ENCODE peak calls at places on chromosome 21, in five cellular contexts. One of them, this sample, is unnamed.
A peak's percentile ranks its signal among the peaks of the same experiment; 100 is the strongest.

GRCh38 chr21:38486221-38486620 is 12.1 kb downstream of the ERG start:
- DNase-seq in astrocyte of the cerebellum: no peak
- DNase-seq in neuronal stem cell: no peak
- DNase-seq in fibroblast of mammary gland: no peak
- DNase-seq in fibroblast of villous mesenchyme: peak; percentile 9
- DNase-seq in this sample: no peak

GRCh38 chr21:39073063-39073462 is 110.2 kb downstream of the PSMG1 start:
- DNase-seq in astrocyte of the cerebellum: no peak
- DNase-seq in fibroblast of mammary gland: no peak
- DNase-seq in neuronal stem cell: no peak
- DNase-seq in fibroblast of villous mesenchyme: no peak
- DNase-seq in this sample: no peak

GRCh38 chr21:24375201-24375600 is 1232.1 kb downstream of the MRPL39 start:
- DNase-seq in fibroblast of mammary gland: no peak
- DNase-seq in neuronal stem cell: no peak
- DNase-seq in fibroblast of villous mesenchyme: no peak
- DNase-seq in astrocyte of the cerebellum: no peak
- DNase-seq in this sample: peak; percentile 21

GRCh38 chr21:44424608-44425306 is 30.6 kb upstream of the LRRC3 start:
- DNase-seq in neuronal stem cell: no peak
- DNase-seq in fibroblast of villous mesenchyme: no peak
- DNase-seq in astrocyte of the cerebellum: no peak
- DNase-seq in fibroblast of mammary gland: no peak
- DNase-seq in this sample: no peak

GRCh38 chr21:46594276-46594675 is 10.6 kb downstream of the S100B start:
- DNase-seq in astrocyte of the cerebellum: no peak
- DNase-seq in fibroblast of mammary gland: no peak
- DNase-seq in neuronal stem cell: no peak
- DNase-seq in fibroblast of villous mesenchyme: no peak
- DNase-seq in this sample: no peak

GRCh38 chr21:30935889-30936168 is 54.4 kb upstream of the KRTAP11-1 start:
- DNase-seq in neuronal stem cell: no peak
- DNase-seq in fibroblast of mammary gland: no peak
- DNase-seq in fibroblast of villous mesenchyme: no peak
- DNase-seq in astrocyte of the cerebellum: no peak
- DNase-seq in this sample: no peak

GRCh38 chr21:44092201-44092600 is 15.0 kb upstream of the PWP2 start:
- DNase-seq in fibroblast of mammary gland: no peak
- DNase-seq in neuronal stem cell: no peak
- DNase-seq in fibroblast of villous mesenchyme: no peak
- DNase-seq in astrocyte of the cerebellum: no peak
- DNase-seq in this sample: no peak

GRCh38 chr21:15731243-15731613 is 1.4 kb downstream of the USP25 start:
- DNase-seq in fibroblast of mammary gland: peak; percentile 36
- DNase-seq in neuronal stem cell: no peak
- DNase-seq in fibroblast of villous mesenchyme: peak; percentile 13
- DNase-seq in astrocyte of the cerebellum: no peak
- DNase-seq in this sample: no peak

GRCh38 chr21:8990326-8991087 is 1530.9 kb upstream of the TPTE start:
- DNase-seq in fibroblast of mammary gland: no peak
- DNase-seq in fibroblast of villous mesenchyme: no peak
- DNase-seq in neuronal stem cell: no peak
- DNase-seq in astrocyte of the cerebellum: no peak
- DNase-seq in this sample: no peak

GRCh38 chr21:18443085-18443484 is 39.5 kb upstream of the TMPRSS15 start:
- DNase-seq in astrocyte of the cerebellum: no peak
- DNase-seq in fibroblast of mammary gland: no peak
- DNase-seq in fibroblast of villous mesenchyme: no peak
- DNase-seq in neuronal stem cell: no peak
- DNase-seq in this sample: no peak

GRCh38 chr21:43881283-43881682 is 16.3 kb downstream of the AGPAT3 start:
- DNase-seq in astrocyte of the cerebellum: no peak
- DNase-seq in fibroblast of mammary gland: no peak
- DNase-seq in neuronal stem cell: no peak
- DNase-seq in fibroblast of villous mesenchyme: no peak
- DNase-seq in this sample: no peak

GRCh38 chr21:16536661-16537359 is 807.0 kb downstream of the USP25 start:
- DNase-seq in fibroblast of villous mesenchyme: peak; percentile 54
- DNase-seq in fibroblast of mammary gland: peak; percentile 79
- DNase-seq in neuronal stem cell: no peak
- DNase-seq in astrocyte of the cerebellum: peak; percentile 57
- DNase-seq in this sample: no peak

GRCh38 chr21:39159342-39160063 is 23.7 kb downstream of the PSMG1 start:
- DNase-seq in fibroblast of mammary gland: no peak
- DNase-seq in astrocyte of the cerebellum: no peak
- DNase-seq in neuronal stem cell: no peak
- DNase-seq in fibroblast of villous mesenchyme: peak; percentile 96
- DNase-seq in this sample: no peak

GRCh38 chr21:15422761-15423160 is 307.0 kb upstream of the USP25 start:
- DNase-seq in astrocyte of the cerebellum: peak; percentile 92
- DNase-seq in neuronal stem cell: no peak
- DNase-seq in fibroblast of mammary gland: peak; percentile 89
- DNase-seq in fibroblast of villous mesenchyme: peak; percentile 66
- DNase-seq in this sample: no peak

GRCh38 chr21:15222711-15223110 is 157.9 kb upstream of the NRIP1 start:
- DNase-seq in neuronal stem cell: no peak
- DNase-seq in fibroblast of villous mesenchyme: no peak
- DNase-seq in fibroblast of mammary gland: peak; percentile 29
- DNase-seq in astrocyte of the cerebellum: no peak
- DNase-seq in this sample: no peak

GRCh38 chr21:38438476-38438893 is 59.8 kb downstream of the ERG start:
- DNase-seq in neuronal stem cell: no peak
- DNase-seq in fibroblast of mammary gland: peak; percentile 24
- DNase-seq in astrocyte of the cerebellum: peak; percentile 50
- DNase-seq in fibroblast of villous mesenchyme: peak; percentile 88
- DNase-seq in this sample: no peak

GRCh38 chr21:26949830-26950229 is 17.1 kb downstream of the ADAMTS5 start:
- DNase-seq in fibroblast of villous mesenchyme: no peak
- DNase-seq in neuronal stem cell: no peak
- DNase-seq in fibroblast of mammary gland: no peak
- DNase-seq in astrocyte of the cerebellum: no peak
- DNase-seq in this sample: peak; percentile 74

GRCh38 chr21:44052830-44053226 is 40.7 kb downstream of the TRAPPC10 start:
- DNase-seq in fibroblast of villous mesenchyme: no peak
- DNase-seq in neuronal stem cell: no peak
- DNase-seq in astrocyte of the cerebellum: no peak
- DNase-seq in fibroblast of mammary gland: no peak
- DNase-seq in this sample: no peak

GRCh38 chr21:43766734-43767497 is 9.2 kb downstream of the CSTB start:
- DNase-seq in astrocyte of the cerebellum: no peak
- DNase-seq in neuronal stem cell: no peak
- DNase-seq in fibroblast of villous mesenchyme: peak; percentile 61
- DNase-seq in fibroblast of mammary gland: no peak
- DNase-seq in this sample: no peak

GRCh38 chr21:23111070-23111605 is 2112.9 kb downstream of the NCAM2 start:
- DNase-seq in fibroblast of villous mesenchyme: no peak
- DNase-seq in astrocyte of the cerebellum: no peak
- DNase-seq in neuronal stem cell: no peak
- DNase-seq in fibroblast of mammary gland: no peak
- DNase-seq in this sample: no peak

GRCh38 chr21:45833437-45833836 is 148.1 kb upstream of the COL6A1 start:
- DNase-seq in fibroblast of mammary gland: no peak
- DNase-seq in fibroblast of villous mesenchyme: no peak
- DNase-seq in astrocyte of the cerebellum: no peak
- DNase-seq in neuronal stem cell: no peak
- DNase-seq in this sample: no peak

GRCh38 chr21:14712121-14712520 is 166.0 kb upstream of the SAMSN1 start:
- DNase-seq in fibroblast of mammary gland: no peak
- DNase-seq in fibroblast of villous mesenchyme: peak; percentile 12
- DNase-seq in astrocyte of the cerebellum: no peak
- DNase-seq in neuronal stem cell: no peak
- DNase-seq in this sample: no peak

GRCh38 chr21:39153373-39153772 is 29.9 kb downstream of the PSMG1 start:
- DNase-seq in fibroblast of villous mesenchyme: peak; percentile 24
- DNase-seq in fibroblast of mammary gland: peak; percentile 24
- DNase-seq in astrocyte of the cerebellum: no peak
- DNase-seq in neuronal stem cell: no peak
- DNase-seq in this sample: no peak

GRCh38 chr21:36508948-36509347 is 29.0 kb upstream of the CLDN14 start:
- DNase-seq in astrocyte of the cerebellum: no peak
- DNase-seq in fibroblast of villous mesenchyme: no peak
- DNase-seq in neuronal stem cell: no peak
- DNase-seq in fibroblast of mammary gland: no peak
- DNase-seq in this sample: no peak

GRCh38 chr21:44485254-44485793 is 30.0 kb downstream of the LRRC3 start:
- DNase-seq in fibroblast of mammary gland: peak; percentile 36
- DNase-seq in astrocyte of the cerebellum: no peak
- DNase-seq in fibroblast of villous mesenchyme: peak; percentile 6
- DNase-seq in neuronal stem cell: peak; percentile 29
- DNase-seq in this sample: peak; percentile 63

GRCh38 chr21:37535672-37536071 is 169.1 kb downstream of the DYRK1A start:
- DNase-seq in fibroblast of mammary gland: no peak
- DNase-seq in astrocyte of the cerebellum: no peak
- DNase-seq in neuronal stem cell: no peak
- DNase-seq in fibroblast of villous mesenchyme: no peak
- DNase-seq in this sample: no peak

GRCh38 chr21:28833181-28833580 is 159.5 kb downstream of the LTN1 start:
- DNase-seq in neuronal stem cell: no peak
- DNase-seq in fibroblast of mammary gland: no peak
- DNase-seq in fibroblast of villous mesenchyme: peak; percentile 16
- DNase-seq in astrocyte of the cerebellum: no peak
- DNase-seq in this sample: no peak
- H3K4me3 ChIP-seq in neuronal stem cell: no peak overlapping the region
- H3K4me3 ChIP-seq in fibroblast of mammary gland: no peak overlapping the region
- H3K4me3 ChIP-seq in fibroblast of villous mesenchyme: no peak overlapping the region
- H3K4me3 ChIP-seq in astrocyte of the cerebellum: no peak overlapping the region
- H3K4me3 ChIP-seq in this sample: no peak overlapping the region

GRCh38 chr21:33767236-33767635 is 124.9 kb downstream of the ITSN1 start:
- DNase-seq in neuronal stem cell: no peak
- DNase-seq in astrocyte of the cerebellum: no peak
- DNase-seq in fibroblast of mammary gland: peak; percentile 58
- DNase-seq in fibroblast of villous mesenchyme: no peak
- DNase-seq in this sample: no peak

GRCh38 chr21:33763573-33763881 is 121.2 kb downstream of the ITSN1 start:
- DNase-seq in fibroblast of mammary gland: no peak
- DNase-seq in neuronal stem cell: no peak
- DNase-seq in fibroblast of villous mesenchyme: no peak
- DNase-seq in astrocyte of the cerebellum: no peak
- DNase-seq in this sample: no peak

GRCh38 chr21:33762798-33763572 is 120.7 kb downstream of the ITSN1 start:
- DNase-seq in neuronal stem cell: no peak
- DNase-seq in fibroblast of mammary gland: peak; percentile 9
- DNase-seq in astrocyte of the cerebellum: no peak
- DNase-seq in fibroblast of villous mesenchyme: peak; percentile 66
- DNase-seq in this sample: no peak

GRCh38 chr21:33760641-33761103 is 118.4 kb downstream of the ITSN1 start:
- DNase-seq in fibroblast of mammary gland: peak; percentile 76
- DNase-seq in astrocyte of the cerebellum: peak; percentile 77
- DNase-seq in neuronal stem cell: no peak
- DNase-seq in fibroblast of villous mesenchyme: peak; percentile 83
- DNase-seq in this sample: no peak

DNA sequence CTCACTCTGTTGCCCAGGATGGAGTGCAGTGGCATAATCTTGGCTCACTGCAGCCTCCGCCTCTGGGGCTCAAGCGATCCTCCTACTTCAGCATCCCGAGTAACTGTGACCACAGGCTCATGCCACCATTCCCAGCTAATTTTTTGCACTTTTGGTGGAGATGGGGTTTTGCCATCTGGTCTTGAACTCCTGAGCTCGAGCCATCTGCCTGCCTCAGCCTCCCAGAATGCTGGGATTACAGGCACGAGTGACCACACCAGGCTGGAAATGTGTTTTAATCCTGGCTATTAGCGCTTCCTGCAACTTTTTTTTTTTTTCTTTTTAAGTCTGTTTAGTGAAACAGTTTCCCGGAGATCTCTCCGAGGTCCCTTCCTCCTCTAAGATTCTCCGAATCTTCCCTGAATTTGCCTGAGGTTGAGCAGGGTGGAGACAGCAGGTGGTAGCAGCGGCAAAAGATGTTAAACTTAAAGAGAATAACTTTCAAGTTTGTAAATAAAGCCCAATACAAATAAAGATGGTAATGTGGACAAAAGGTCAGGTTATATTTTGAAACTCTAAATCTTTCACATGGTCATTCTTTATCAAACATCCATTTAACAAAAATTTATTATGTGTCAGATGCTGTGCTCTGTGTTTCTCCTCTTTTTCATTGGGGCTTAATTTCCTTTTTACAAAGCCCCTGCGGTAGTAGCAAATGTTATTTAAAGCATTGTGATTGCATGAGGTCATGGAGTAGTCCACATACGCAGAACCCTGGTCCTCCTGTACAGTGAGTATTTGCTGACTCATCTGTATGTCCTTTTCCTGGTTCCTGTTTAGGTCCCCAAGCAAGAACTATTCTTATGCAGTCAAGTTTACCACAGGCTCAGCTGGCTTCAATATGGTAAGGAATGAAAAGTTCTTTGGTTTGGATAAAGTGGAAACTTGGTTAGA is 119.1 kb downstream of the ITSN1 start:
- DNase-seq in fibroblast of villous mesenchyme: peak; percentile 98
- DNase-seq in fibroblast of mammary gland: peak; percentile 99
- DNase-seq in astrocyte of the cerebellum: peak; percentile 96
- DNase-seq in neuronal stem cell: no peak
- DNase-seq in this sample: no peak
- H3K4me3 ChIP-seq in fibroblast of villous mesenchyme: peak overlapping the region; percentile 37
- H3K4me3 ChIP-seq in fibroblast of mammary gland: peak overlapping the region; percentile 39
- H3K4me3 ChIP-seq in astrocyte of the cerebellum: no peak overlapping the region
- H3K4me3 ChIP-seq in neuronal stem cell: no peak overlapping the region
- H3K4me3 ChIP-seq in this sample: no peak overlapping the region

GRCh38 chr21:35400233-35400939 is 351.3 kb upstream of the RUNX1 start:
- DNase-seq in astrocyte of the cerebellum: peak; percentile 64
- DNase-seq in fibroblast of mammary gland: peak; percentile 71
- DNase-seq in fibroblast of villous mesenchyme: peak; percentile 77
- DNase-seq in neuronal stem cell: peak; percentile 12
- DNase-seq in this sample: peak; percentile 89

GRCh38 chr21:35398366-35398982 is 349.4 kb upstream of the RUNX1 start:
- DNase-seq in astrocyte of the cerebellum: no peak
- DNase-seq in fibroblast of mammary gland: no peak
- DNase-seq in neuronal stem cell: no peak
- DNase-seq in fibroblast of villous mesenchyme: no peak
- DNase-seq in this sample: no peak

GRCh38 chr21:35396655-35397054 is 347.6 kb upstream of the RUNX1 start:
- DNase-seq in astrocyte of the cerebellum: no peak
- DNase-seq in neuronal stem cell: no peak
- DNase-seq in fibroblast of mammary gland: no peak
- DNase-seq in fibroblast of villous mesenchyme: no peak
- DNase-seq in this sample: no peak

GRCh38 chr21:35399706-35400105 is 350.6 kb upstream of the RUNX1 start:
- DNase-seq in fibroblast of mammary gland: no peak
- DNase-seq in astrocyte of the cerebellum: no peak
- DNase-seq in neuronal stem cell: no peak
- DNase-seq in fibroblast of villous mesenchyme: no peak
- DNase-seq in this sample: peak; percentile 14

GRCh38 chr21:35399002-35399401 is 349.9 kb upstream of the RUNX1 start:
- DNase-seq in astrocyte of the cerebellum: no peak
- DNase-seq in fibroblast of mammary gland: no peak
- DNase-seq in neuronal stem cell: no peak
- DNase-seq in fibroblast of villous mesenchyme: no peak
- DNase-seq in this sample: no peak
- H3K4me3 ChIP-seq in astrocyte of the cerebellum: no peak overlapping the region
- H3K4me3 ChIP-seq in fibroblast of mammary gland: no peak overlapping the region
- H3K4me3 ChIP-seq in neuronal stem cell: no peak overlapping the region
- H3K4me3 ChIP-seq in fibroblast of villous mesenchyme: no peak overlapping the region
- H3K4me3 ChIP-seq in this sample: peak overlapping the region; percentile 1

DNA sequence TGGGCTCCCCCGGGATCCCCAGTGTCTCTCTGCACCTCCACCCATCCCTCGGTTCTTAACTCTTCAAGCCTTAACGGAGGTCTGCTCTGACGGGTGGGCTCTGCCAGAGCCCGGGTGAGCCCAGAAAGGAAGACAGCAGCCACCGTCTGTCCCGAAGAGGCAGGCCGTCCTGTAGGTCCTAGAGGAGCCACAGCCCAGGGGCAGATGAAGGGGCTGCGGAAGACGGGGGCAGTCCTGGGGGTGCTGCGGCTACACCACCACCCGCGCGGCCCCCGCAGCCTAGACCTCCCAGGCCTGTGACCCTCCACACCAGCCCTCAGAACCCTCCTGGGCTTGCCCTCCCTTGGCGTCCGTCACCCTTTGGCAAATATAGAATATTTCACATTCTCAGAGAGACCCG is 71.0 kb downstream of the UMODL1 start:
- DNase-seq in astrocyte of the cerebellum: no peak
- DNase-seq in fibroblast of villous mesenchyme: no peak
- DNase-seq in fibroblast of mammary gland: no peak
- DNase-seq in neuronal stem cell: no peak
- DNase-seq in this sample: no peak
- H3K4me3 ChIP-seq in astrocyte of the cerebellum: no peak overlapping the region
- H3K4me3 ChIP-seq in fibroblast of villous mesenchyme: no peak overlapping the region
- H3K4me3 ChIP-seq in fibroblast of mammary gland: no peak overlapping the region
- H3K4me3 ChIP-seq in neuronal stem cell: no peak overlapping the region
- H3K4me3 ChIP-seq in this sample: no peak overlapping the region